ENCODE peak calls at places on chromosome 11, in seven cellular contexts. Z is mammary epithelial cell, D is IMR-90, K is prostate gland, X is transverse colon, V is Panc1, M is uterus. P is an unnamed sample. For H3K9me3, the result is how much of the 10 kb centered on the place peaks cover.

GRCh38 chr11:102708654-102709053 is 3.1 kb upstream of the MMP27 start:
- DNase-seq in M (no peak), X (no peak), Z (no peak), V (no peak), D (no peak), K (no peak), P (no peak)

GRCh38 chr11:69290791-69291190 is 3.2 kb upstream of the MYEOV start:
- DNase-seq in K (no peak), V (no peak), M (no peak), D (no peak), X (peak), Z (no peak), P (no peak)

GRCh38 chr11:125950178-125950490 is 4.3 kb downstream of the VSIG10L2 start:
- DNase-seq in K (no peak), Z (no peak), M (no peak), X (no peak), D (no peak), V (no peak), P (no peak)

GRCh38 chr11:20363149-20363499 is 390 bp upstream of the HTATIP2 start:
- DNase-seq in M (no peak), Z (no peak), D (no peak), K (no peak), X (no peak), V (no peak), P (no peak)

GRCh38 chr11:67668191-67668551 is 6.3 kb downstream of the ALDH3B2 start:
- DNase-seq in K (no peak), D (no peak), V (no peak), Z (no peak), X (no peak), M (no peak), P (no peak)

GRCh38 chr11:84722583-84723108 is 904.5 kb downstream of the DLG2 start:
- DNase-seq in D (no peak), K (no peak), X (no peak), V (no peak), M (no peak), Z (no peak), P (no peak)

GRCh38 chr11:19753451-19754041 is 40.9 kb downstream of the NAV2 start:
- DNase-seq in M (no peak), Z (no peak), D (peak), V (no peak), X (no peak), K (no peak), P (no peak)

GRCh38 chr11:16630651-16631050 is 107.8 kb upstream of the C11orf58 start:
- DNase-seq in X (no peak), V (no peak), K (no peak), D (no peak), Z (no peak), M (no peak), P (no peak)

GRCh38 chr11:116777056-116777455 is 4.3 kb upstream of the BUD13 start:
- DNase-seq in M (no peak), X (no peak), K (no peak), Z (no peak), V (no peak), D (no peak), P (no peak)

GRCh38 chr11:45082744-45083543 is 63.5 kb upstream of the PRDM11 start:
- DNase-seq in V (no peak), Z (no peak), X (no peak), M (no peak), D (no peak), K (no peak), P (no peak)

GRCh38 chr11:1256257-1257045 is 33.6 kb downstream of the MUC5B start:
- DNase-seq in K (no peak), X (no peak), Z (no peak), D (no peak), V (no peak), M (no peak), P (no peak)

GRCh38 chr11:1253103-1253485 is 30.2 kb downstream of the MUC5B start:
- DNase-seq in X (no peak), M (no peak), K (no peak), V (no peak), D (no peak), Z (no peak), P (no peak)

GRCh38 chr11:1254733-1255132 is 31.9 kb downstream of the MUC5B start:
- DNase-seq in D (no peak), X (no peak), Z (no peak), V (no peak), M (no peak), K (no peak), P (no peak)

GRCh38 chr11:1254086-1254648 is 31.3 kb downstream of the MUC5B start:
- DNase-seq in Z (no peak), V (no peak), K (no peak), X (no peak), D (no peak), M (no peak), P (no peak)

DNA sequence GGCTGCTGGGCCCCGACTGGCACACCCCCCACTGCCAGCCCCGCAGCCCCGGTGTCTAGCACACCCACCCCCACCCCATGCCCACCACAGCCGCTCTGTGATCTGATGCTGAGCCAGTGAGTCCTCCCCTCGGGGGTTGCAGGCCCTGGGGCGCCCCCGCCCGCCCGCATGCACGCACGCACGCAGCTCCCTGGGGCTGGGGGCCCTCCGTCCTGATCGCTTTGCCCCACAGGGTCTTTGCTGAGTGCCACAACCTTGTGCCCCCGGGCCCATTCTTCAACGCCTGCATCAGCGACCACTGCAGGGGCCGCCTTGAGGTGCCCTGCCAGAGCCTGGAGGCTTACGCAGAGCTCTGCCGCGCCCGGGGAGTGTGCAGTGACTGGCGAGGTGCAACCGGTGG is 32.3 kb downstream of the MUC5B start:
- DNase-seq in D (no peak), V (no peak), M (no peak), K (no peak), Z (no peak), X (no peak), P (no peak)
- H3K9me3 ChIP-seq in D (under half), V (under half), M (under half), K (under half), Z (under half), X (under half), P (under half)

GRCh38 chr11:134658481-134659080 is 246.5 kb upstream of the B3GAT1 start:
- DNase-seq in Z (no peak), K (no peak), X (no peak), D (no peak), V (no peak), M (no peak), P (no peak)

GRCh38 chr11:134657631-134658030 is 245.6 kb upstream of the B3GAT1 start:
- DNase-seq in X (no peak), K (no peak), D (no peak), M (no peak), V (no peak), Z (no peak), P (no peak)

GRCh38 chr11:134661660-134662059 is 249.6 kb upstream of the B3GAT1 start:
- DNase-seq in X (no peak), V (no peak), D (no peak), K (no peak), M (no peak), Z (no peak), P (no peak)

GRCh38 chr11:134660416-134660815 is 248.4 kb upstream of the B3GAT1 start:
- DNase-seq in D (no peak), K (no peak), Z (no peak), M (no peak), V (no peak), X (no peak), P (no peak)

DNA sequence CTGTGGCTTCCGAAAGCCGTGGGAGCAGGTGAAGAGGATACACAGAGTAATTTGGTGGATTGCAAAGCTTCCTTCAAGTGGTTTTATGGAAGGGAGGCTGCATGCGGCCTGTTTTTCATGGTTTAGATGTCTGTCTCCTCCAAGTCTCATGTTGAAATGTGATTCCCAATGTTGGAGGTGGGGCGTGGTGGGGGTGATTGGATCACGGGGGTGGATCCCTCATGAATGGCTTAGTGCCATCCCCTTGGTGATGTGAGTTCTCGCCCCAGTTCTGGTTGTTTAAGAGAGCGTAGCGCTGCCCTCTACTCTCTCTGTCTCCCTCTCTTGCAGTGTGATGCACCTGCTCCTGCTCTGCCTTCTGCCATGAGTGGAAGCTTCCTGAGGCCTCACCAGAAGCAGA is 247.8 kb upstream of the B3GAT1 start:
- DNase-seq in K (no peak), M (no peak), X (no peak), D (no peak), V (no peak), Z (no peak), P (no peak)
- H3K9me3 ChIP-seq in K (under half), M (under half), X (under half), D (under half), V (under half), Z (under half), P (under half)

GRCh38 chr11:98068251-98068650 is 952.5 kb upstream of the CNTN5 start:
- DNase-seq in Z (no peak), D (no peak), M (no peak), X (no peak), V (no peak), K (no peak), P (no peak)
- H3K9me3 ChIP-seq in Z (under half), D (under half), M (under half), X (under half), V (under half), K (under half), P (under half)

GRCh38 chr11:3357994-3358676 is 20.8 kb downstream of the ZNF195 start:
- DNase-seq in Z (no peak), V (no peak), D (no peak), K (no peak), M (no peak), X (no peak), P (no peak)

GRCh38 chr11:3353066-3353465 is 25.9 kb downstream of the ZNF195 start:
- DNase-seq in D (no peak), V (no peak), K (no peak), X (no peak), M (no peak), Z (no peak), P (no peak)

GRCh38 chr11:3359092-3359824 is 19.7 kb downstream of the ZNF195 start:
- DNase-seq in V (no peak), Z (no peak), D (no peak), M (no peak), K (no peak), X (no peak), P (no peak)

GRCh38 chr11:3356858-3357257 is 22.1 kb downstream of the ZNF195 start:
- DNase-seq in V (no peak), D (no peak), Z (no peak), M (no peak), X (no peak), K (no peak), P (no peak)

DNA sequence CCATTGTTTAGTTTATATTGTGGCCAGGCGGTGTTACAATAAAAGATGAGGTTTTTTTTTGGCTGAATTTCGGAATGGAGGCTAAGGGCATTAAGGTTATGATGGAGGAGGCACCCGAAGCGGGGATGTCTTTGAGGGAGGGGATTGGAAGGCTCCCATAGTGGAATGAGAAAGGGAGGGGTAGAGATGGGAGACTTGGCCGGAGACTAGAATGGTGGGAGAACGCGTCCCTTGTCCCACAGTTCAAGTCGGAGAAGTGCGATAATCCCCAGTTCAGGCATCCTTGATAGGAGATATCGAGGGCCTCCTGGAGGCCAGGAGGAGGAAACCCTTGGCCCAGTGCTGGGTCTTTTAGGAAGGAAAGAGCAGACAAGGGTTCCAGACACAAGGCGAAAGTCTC is 21.6 kb downstream of the ZNF195 start:
- DNase-seq in D (no peak), Z (no peak), M (no peak), X (no peak), K (no peak), V (no peak), P (no peak)
- H3K9me3 ChIP-seq in D (half or more), Z (half or more), M (under half), X (half or more), K (under half), V (half or more), P (under half)

DNA sequence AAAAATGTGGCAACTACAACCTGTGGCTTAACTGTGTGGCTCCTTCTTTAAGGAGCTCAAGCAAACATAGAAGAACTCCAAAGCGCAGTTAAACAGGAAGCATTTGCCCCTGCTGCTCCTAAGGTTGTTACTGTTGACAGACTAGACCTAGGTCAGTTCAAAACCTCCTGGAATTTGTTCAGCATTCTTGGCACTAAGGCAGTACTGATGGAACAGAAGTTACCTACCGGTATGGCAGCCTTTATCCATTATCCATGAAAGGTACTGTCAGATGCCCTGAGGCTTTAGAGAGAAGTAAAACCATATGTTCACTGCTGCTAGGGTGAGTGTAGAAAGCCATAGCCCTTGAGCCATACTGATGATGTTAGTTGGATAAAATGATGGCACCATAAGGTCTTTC is 916.5 kb upstream of the FAT3 start:
- DNase-seq in V (no peak), Z (no peak), K (no peak), X (no peak), D (no peak), M (no peak), P (no peak)
- H3K9me3 ChIP-seq in V (under half), Z (under half), K (under half), X (under half), D (under half), M (under half), P (under half)

GRCh38 chr11:2916114-2916891 is 12.9 kb downstream of the PHLDA2 start:
- DNase-seq in D (no peak), K (no peak), V (no peak), Z (no peak), X (no peak), M (no peak), P (no peak)
- H3K9me3 ChIP-seq in D (under half), K (under half), V (under half), Z (under half), X (under half), M (under half), P (under half)

DNA sequence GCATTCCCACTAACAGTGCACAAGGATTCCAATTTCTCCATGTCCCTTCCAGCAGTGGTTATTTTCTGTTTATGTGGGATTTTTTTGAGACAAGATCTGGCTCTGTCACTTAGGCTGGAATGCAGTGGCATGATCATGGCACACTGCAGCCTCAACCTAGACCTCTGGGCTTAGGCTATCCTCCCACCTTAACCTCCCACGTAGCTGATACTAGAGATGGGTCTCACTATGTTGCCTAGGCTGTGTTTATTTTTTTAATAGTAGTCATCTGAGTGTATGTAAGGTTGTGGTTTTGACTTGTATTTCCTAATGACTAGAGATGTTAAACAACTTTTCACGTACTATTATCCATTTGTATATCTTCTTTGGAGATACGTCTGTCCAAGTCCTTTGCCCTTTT is 74.6 kb downstream of the KCNQ1OT1 start:
- DNase-seq in Z (no peak), D (peak), X (no peak), K (no peak), V (no peak), M (no peak), P (no peak)
- H3K9me3 ChIP-seq in Z (under half), D (under half), X (under half), K (under half), V (under half), M (under half), P (under half)

GRCh38 chr11:2647167-2647566 is 52.6 kb downstream of the KCNQ1OT1 start:
- DNase-seq in X (no peak), D (no peak), V (no peak), Z (no peak), M (no peak), K (no peak), P (no peak)

GRCh38 chr11:2645779-2646118 is 54.0 kb downstream of the KCNQ1OT1 start:
- DNase-seq in M (no peak), V (no peak), K (no peak), X (no peak), Z (no peak), D (no peak), P (no peak)

GRCh38 chr11:2644844-2645778 is 54.7 kb downstream of the KCNQ1OT1 start:
- DNase-seq in V (no peak), X (no peak), M (no peak), D (no peak), K (no peak), Z (no peak), P (no peak)

GRCh38 chr11:2643746-2644145 is 56.0 kb downstream of the KCNQ1OT1 start:
- DNase-seq in D (no peak), X (no peak), V (no peak), M (no peak), K (no peak), Z (no peak), P (no peak)

DNA sequence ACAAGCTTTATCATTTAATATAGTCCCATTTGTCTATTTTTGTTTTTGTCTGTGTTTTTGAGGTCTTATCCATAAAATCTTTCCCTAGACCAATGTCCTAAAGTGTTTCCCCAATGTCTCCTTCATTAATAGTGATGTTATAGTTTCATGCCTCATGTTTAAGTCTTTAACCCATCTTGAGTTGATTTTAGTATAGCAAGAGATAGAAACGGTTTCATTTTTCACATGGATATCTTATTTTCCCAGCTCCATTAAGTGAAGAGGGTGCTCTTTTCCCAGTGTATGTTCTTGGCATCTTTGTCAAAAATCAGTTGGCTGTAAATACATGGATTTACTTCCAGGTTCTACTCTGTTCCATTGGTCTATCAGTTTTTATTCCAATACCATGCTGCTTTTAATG is 58.2 kb downstream of the KCNQ1OT1 start:
- DNase-seq in Z (no peak), X (no peak), V (no peak), M (no peak), K (no peak), D (no peak), P (no peak)
- H3K9me3 ChIP-seq in Z (under half), X (half or more), V (under half), M (half or more), K (under half), D (under half), P (under half)

DNA sequence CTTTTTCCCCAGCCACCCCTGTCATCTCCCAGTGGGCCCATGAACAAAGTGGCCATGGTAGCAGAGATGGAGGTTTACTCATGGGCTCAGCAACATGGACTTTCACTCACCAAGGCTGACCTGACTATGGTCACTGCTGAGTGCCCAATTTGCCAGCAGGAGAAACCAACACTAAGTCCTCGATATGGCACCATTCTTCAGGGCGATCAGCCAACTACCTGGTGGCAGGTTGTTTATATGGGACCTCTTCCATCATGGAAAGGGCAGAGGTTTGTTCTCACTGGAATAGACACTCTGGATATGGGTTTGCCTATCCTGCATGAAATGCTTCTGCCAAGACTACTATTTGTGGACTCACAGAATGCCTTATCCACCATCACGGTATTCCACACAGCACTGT is 1009.1 kb downstream of the NTM start:
- DNase-seq in M (no peak), X (no peak), K (no peak), V (no peak), Z (no peak), D (no peak), P (no peak)
- H3K9me3 ChIP-seq in M (under half), X (under half), K (under half), V (under half), Z (under half), D (under half), P (under half)

P was measured in iPS DF 6.9.